ENCODE peak calls at places on chromosome 4, in ten cellular contexts. L, O, T, W, Q, K, J, E, M and B are unnamed samples.
A peak's percentile ranks its signal among the peaks of the same experiment; 100 is the strongest.

GRCh38 chr4:27397886-27398285 is 537.2 kb downstream of the STIM2 start:
- DNase-seq in L (no peak), O (no peak), T (peak; percentile 33), W (no peak), Q (peak; percentile 67), K (no peak), J (no peak), E (no peak), M (no peak), B (no peak)

GRCh38 chr4:120466429-120466828 is 399.8 kb upstream of the MAD2L1 start:
- DNase-seq in L (no peak), O (no peak), T (no peak), W (no peak), Q (no peak), K (no peak), J (no peak), E (no peak), M (peak; percentile 42), B (no peak)

GRCh38 chr4:2332976-2333319 is 71.0 kb upstream of the MXD4 start:
- DNase-seq in L (no peak), O (no peak), T (no peak), W (peak; percentile 41), Q (no peak), K (no peak), J (no peak), E (no peak), M (no peak), B (no peak)

GRCh38 chr4:174553828-174554227 is 31.5 kb upstream of the HPGD start:
- DNase-seq in L (no peak), O (no peak), T (peak; percentile 10), W (no peak), Q (peak; percentile 47), K (no peak), J (no peak), E (no peak), M (no peak), B (no peak)

GRCh38 chr4:181676546-181676945 is 566.7 kb upstream of the TENM3 start:
- DNase-seq in L (no peak), O (no peak), T (no peak), W (no peak), Q (no peak), K (no peak), J (no peak), E (no peak), M (no peak), B (no peak)

GRCh38 chr4:26458104-26458503 is 32.2 kb downstream of the CCKAR start:
- DNase-seq in L (no peak), O (no peak), T (peak; percentile 45), W (no peak), Q (no peak), K (no peak), J (no peak), E (no peak), M (no peak), B (no peak)

GRCh38 chr4:156829194-156829593 is 142.4 kb downstream of the PDGFC start:
- DNase-seq in L (no peak), O (no peak), T (peak; percentile 69), W (no peak), Q (peak; percentile 71), K (peak; percentile 40), J (no peak), E (no peak), M (no peak), B (no peak)

GRCh38 chr4:66688674-66689073 is 856.6 kb downstream of the CENPC start:
- DNase-seq in L (no peak), O (peak; percentile 21), T (peak; percentile 21), W (no peak), Q (peak; percentile 71), K (peak; percentile 29), J (no peak), E (no peak), M (peak; percentile 31), B (peak; percentile 65)

GRCh38 chr4:140673729-140674128 is 82.5 kb downstream of the TBC1D9 start:
- DNase-seq in L (no peak), O (no peak), T (peak; percentile 73), W (no peak), Q (no peak), K (no peak), J (no peak), E (no peak), M (no peak), B (no peak)

GRCh38 chr4:102429553-102429952 is 71.6 kb upstream of the NFKB1 start:
- DNase-seq in L (no peak), O (no peak), T (peak; percentile 82), W (no peak), Q (peak; percentile 92), K (no peak), J (no peak), E (no peak), M (no peak), B (peak; percentile 89)

GRCh38 chr4:6222761-6223292 is 22.5 kb upstream of the JAKMIP1 start:
- DNase-seq in L (no peak), O (peak; percentile 8), T (peak; percentile 15), W (no peak), Q (no peak), K (no peak), J (no peak), E (no peak), M (peak; percentile 78), B (no peak)

GRCh38 chr4:135838889-135839288 is 1637.3 kb upstream of the PABPC4L start:
- DNase-seq in L (no peak), O (no peak), T (peak; percentile 45), W (no peak), Q (peak; percentile 28), K (peak; percentile 6), J (no peak), E (no peak), M (no peak), B (peak; percentile 76)

GRCh38 chr4:66014146-66014765 is 344.0 kb upstream of the EPHA5 start:
- DNase-seq in L (no peak), O (no peak), T (no peak), W (no peak), Q (no peak), K (no peak), J (no peak), E (no peak), M (no peak), B (no peak)

GRCh38 chr4:11367371-11367770 is 61.3 kb downstream of the HS3ST1 start:
- DNase-seq in L (peak; percentile 25), O (no peak), T (peak; percentile 23), W (no peak), Q (peak; percentile 97), K (peak; percentile 7), J (no peak), E (no peak), M (no peak), B (peak; percentile 15)

GRCh38 chr4:182644326-182645050 is 272.7 kb downstream of the DCTD start:
- DNase-seq in L (no peak), O (no peak), T (peak; percentile 65), W (no peak), Q (peak; percentile 23), K (no peak), J (no peak), E (no peak), M (no peak), B (no peak)

GRCh38 chr4:78551420-78552351 is at the start of gene ANXA3:
- DNase-seq in L (peak; percentile 32), O (no peak), T (no peak), W (peak; percentile 69), Q (no peak), K (peak; percentile 39), J (no peak), E (peak; percentile 75), M (peak; percentile 4), B (no peak)

GRCh38 chr4:90503677-90504076 is 376.5 kb downstream of the CCSER1 start:
- DNase-seq in L (no peak), O (no peak), T (no peak), W (no peak), Q (no peak), K (no peak), J (no peak), E (no peak), M (peak; percentile 15), B (no peak)

GRCh38 chr4:110198472-110199419 is at the start of gene ELOVL6:
- DNase-seq in L (peak; percentile 34), O (peak; percentile 31), T (peak; percentile 89), W (peak; percentile 38), Q (peak; percentile 83), K (peak; percentile 50), J (no peak), E (peak; percentile 62), M (peak; percentile 95), B (peak; percentile 69)

GRCh38 chr4:138241281-138242075 is 671 bp downstream of the SLC7A11 start:
- DNase-seq in L (no peak), O (no peak), T (peak; percentile 42), W (no peak), Q (peak; percentile 54), K (peak; percentile 54), J (no peak), E (peak; percentile 31), M (no peak), B (no peak)

GRCh38 chr4:172686021-172686420 is 482.6 kb upstream of the GALNT7 start:
- DNase-seq in L (no peak), O (no peak), T (no peak), W (no peak), Q (no peak), K (no peak), J (no peak), E (no peak), M (no peak), B (no peak)

GRCh38 chr4:118226611-118227010 is 126.2 kb downstream of the PRSS12 start:
- DNase-seq in L (no peak), O (no peak), T (no peak), W (no peak), Q (no peak), K (no peak), J (no peak), E (no peak), M (no peak), B (no peak)

GRCh38 chr4:15405069-15405468 is 22.8 kb upstream of the C1QTNF7 start:
- DNase-seq in L (no peak), O (no peak), T (no peak), W (no peak), Q (no peak), K (no peak), J (no peak), E (no peak), M (peak; percentile 39), B (no peak)

GRCh38 chr4:5905714-5906113 is 12.8 kb upstream of the CRMP1 start:
- DNase-seq in L (no peak), O (no peak), T (no peak), W (no peak), Q (no peak), K (no peak), J (no peak), E (no peak), M (no peak), B (no peak)

GRCh38 chr4:54276633-54277426 is 47.7 kb downstream of the PDGFRA start:
- DNase-seq in L (no peak), O (no peak), T (no peak), W (no peak), Q (no peak), K (peak; percentile 60), J (no peak), E (no peak), M (no peak), B (peak; percentile 12)

GRCh38 chr4:139241784-139242151 is 38.3 kb downstream of the MGARP start:
- DNase-seq in L (no peak), O (no peak), T (no peak), W (no peak), Q (no peak), K (no peak), J (no peak), E (no peak), M (no peak), B (no peak)

GRCh38 chr4:2800691-2801596 is 8.1 kb downstream of the SH3BP2 start:
- DNase-seq in L (peak; percentile 38), O (no peak), T (no peak), W (peak; percentile 73), Q (peak; percentile 86), K (peak; percentile 54), J (no peak), E (peak; percentile 83), M (peak; percentile 71), B (no peak)

GRCh38 chr4:7206385-7206784 is 14.0 kb downstream of the SORCS2 start:
- DNase-seq in L (no peak), O (no peak), T (peak; percentile 87), W (no peak), Q (peak; percentile 59), K (peak; percentile 42), J (no peak), E (no peak), M (no peak), B (peak; percentile 77)

GRCh38 chr4:110628321-110629213 is 5.7 kb upstream of the PITX2 start:
- DNase-seq in L (no peak), O (no peak), T (peak; percentile 78), W (no peak), Q (no peak), K (no peak), J (no peak), E (no peak), M (no peak), B (no peak)